ENCODE peak calls at places on chromosomes 4 and X, in four cellular contexts. A is fibroblast of lung, Q is SK-N-SH, U is HCT116. V is an unnamed sample.

GRCh38 chrX:100731441-100732281 is at the start of gene SYTL4:
- DNase-seq in A (peak; percentile 11), U (peak; percentile 7), Q (peak; percentile 60), V (no peak)

GRCh38 chrX:13283512-13283911 is 36.3 kb downstream of the ATXN3L start:
- DNase-seq in A (peak; percentile 40), U (no peak), Q (no peak), V (peak; percentile 44)

GRCh38 chr4:28010543-28011235 is 1150.0 kb downstream of the STIM2 start:
- DNase-seq in A (no peak), U (no peak), Q (no peak), V (no peak)

GRCh38 chr4:14110407-14110806 is 482.9 kb upstream of the BOD1L1 start:
- DNase-seq in A (peak; percentile 76), Q (no peak), U (no peak), V (no peak)

GRCh38 chrX:122866527-122866926 is 317.6 kb upstream of the GRIA3 start:
- DNase-seq in U (no peak), A (peak; percentile 92), Q (no peak), V (no peak)

GRCh38 chrX:7941390-7942042 is 14.3 kb upstream of the PNPLA4 start:
- DNase-seq in U (no peak), A (peak; percentile 12), Q (no peak), V (peak; percentile 9)

GRCh38 chr4:10077492-10078335 is 38.9 kb downstream of the WDR1 start:
- DNase-seq in Q (no peak), A (no peak), U (no peak), V (no peak)

GRCh38 chrX:113644426-113644825 is 803.8 kb upstream of the AMOT start:
- DNase-seq in Q (no peak), U (no peak), A (peak; percentile 73), V (no peak)

GRCh38 chr4:107380190-107380589 is 339.8 kb downstream of the PAPSS1 start:
- DNase-seq in A (no peak), U (no peak), Q (no peak), V (no peak)

GRCh38 chr4:107376293-107376692 is 340.2 kb upstream of the DKK2 start:
- DNase-seq in U (no peak), A (no peak), Q (no peak), V (no peak)

GRCh38 chr4:107379054-107379869 is 340.8 kb downstream of the PAPSS1 start:
- DNase-seq in U (no peak), A (peak; percentile 59), Q (no peak), V (no peak)

DNA sequence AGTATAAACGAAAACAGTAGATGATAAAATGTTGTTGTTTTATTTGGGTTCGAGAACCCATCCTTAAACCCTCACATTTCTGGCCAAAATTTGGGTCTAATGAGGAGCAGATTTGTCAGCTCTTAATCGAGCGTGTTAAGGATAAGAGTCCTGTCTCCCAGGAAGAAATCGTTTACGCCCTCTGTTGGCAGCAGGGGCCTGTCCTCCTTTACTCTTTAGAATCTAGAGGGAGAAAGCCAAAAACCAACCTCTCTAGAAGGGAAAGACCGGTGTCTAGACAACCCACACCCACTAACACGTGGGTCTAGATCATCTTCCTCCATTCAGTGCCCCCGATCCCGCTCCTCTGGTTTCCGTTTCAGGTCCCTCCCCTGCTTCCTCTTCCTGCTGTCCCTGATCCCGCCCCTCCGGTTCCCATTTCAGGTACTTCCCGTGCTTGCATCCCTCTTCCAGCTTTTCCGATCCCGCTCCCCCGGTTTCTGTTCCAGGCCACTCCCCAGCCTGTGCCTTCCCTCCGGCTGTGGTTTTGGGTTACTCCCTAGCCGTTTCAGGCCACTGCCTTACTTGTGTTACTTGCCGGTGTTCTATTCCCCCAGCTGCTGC is 339.1 kb downstream of the PAPSS1 start:
- DNase-seq in A (no peak), Q (no peak), U (no peak), V (no peak)
- TF ChIP-seq CTCF in A (no peak), Q (no peak), U (peak; percentile 5), V (no peak)

GRCh38 chrX:110557864-110558263 is 199.2 kb downstream of the RTL9 start:
- DNase-seq in U (no peak), Q (no peak), A (no peak), V (no peak)
- H3K9me3 ChIP-seq in U (no peaks in the 10 kb centered on the region), Q (peaks cover 9% of the 10 kb centered on the region), A (no peaks in the 10 kb centered on the region), V (no peaks in the 10 kb centered on the region)

GRCh38 chr4:73437558-73437956 is 1.5 kb downstream of the AFP start:
- DNase-seq in Q (no peak), U (no peak), A (no peak), V (no peak)
- H3K79me2 ChIP-seq in Q (no peaks in the 10 kb centered on the region), U (no peaks in the 10 kb centered on the region), A (no peaks in the 10 kb centered on the region), V (no peaks in the 10 kb centered on the region)

DNA sequence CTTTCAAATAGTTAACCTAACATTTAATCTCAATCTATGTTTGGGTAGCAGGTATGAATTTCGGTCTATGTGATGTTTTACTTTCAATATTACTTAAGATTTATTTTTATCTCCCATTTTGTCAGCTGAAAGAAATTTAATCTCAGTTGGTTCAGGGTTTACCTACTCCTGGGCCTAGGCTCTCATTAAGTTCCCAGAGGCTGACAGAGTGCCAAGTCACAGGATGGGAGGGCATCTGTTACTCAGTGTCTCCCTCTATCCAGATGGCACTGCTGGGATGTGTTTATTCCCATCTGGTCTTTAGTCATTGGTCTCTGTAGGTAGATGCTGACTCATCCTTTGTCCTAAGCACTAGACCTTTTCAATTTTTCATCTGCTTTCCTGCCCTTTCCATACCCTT is 129.4 kb upstream of the ARSJ start:
- DNase-seq in A (peak; percentile 60), U (peak; percentile 22), Q (peak; percentile 22), V (no peak)
- TF ChIP-seq CTCF in A (no peak), U (no peak), Q (peak; percentile 29), V (no peak)

GRCh38 chr4:385934-386707 is 48.5 kb downstream of the ZNF141 start:
- DNase-seq in U (no peak), A (no peak), Q (peak; percentile 9), V (no peak)

GRCh38 chr4:384311-385010 is 46.8 kb downstream of the ZNF141 start:
- DNase-seq in Q (no peak), A (no peak), U (no peak), V (peak; percentile 97)

GRCh38 chr4:386708-387105 is 49.1 kb downstream of the ZNF141 start:
- DNase-seq in Q (no peak), A (no peak), U (no peak), V (no peak)
- H3K9me3 ChIP-seq in Q (no peaks in the 10 kb centered on the region), A (no peaks in the 10 kb centered on the region), U (peaks cover 12% of the 10 kb centered on the region), V (peaks cover 62% of the 10 kb centered on the region)

DNA sequence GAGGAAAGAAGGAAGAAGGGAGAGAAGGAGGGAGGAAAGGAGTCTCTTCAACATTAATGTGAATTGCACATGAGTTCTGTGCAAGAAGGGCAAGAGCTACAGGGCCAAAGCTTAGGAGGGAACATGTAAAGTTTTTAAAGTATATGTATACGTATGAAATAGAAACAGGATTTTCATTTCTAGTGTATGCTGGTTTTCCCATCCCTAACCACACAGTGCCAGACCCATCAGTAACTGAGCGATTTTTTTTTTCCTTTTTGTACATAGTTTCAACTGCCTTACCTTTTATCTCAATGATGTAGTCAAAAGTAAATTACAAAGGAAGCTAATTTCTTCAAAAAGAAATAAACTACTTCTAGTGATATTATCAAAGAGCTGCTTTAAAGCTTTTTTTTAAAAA is 157.6 kb downstream of the SH3KBP1 start:
- DNase-seq in Q (no peak), A (no peak), U (no peak), V (no peak)
- H3K79me2 ChIP-seq in Q (no peaks in the 10 kb centered on the region), A (no peaks in the 10 kb centered on the region), U (no peaks in the 10 kb centered on the region), V (peaks cover 12% of the 10 kb centered on the region)

GRCh38 chr4:112910109-112910736 is 139.2 kb upstream of the ANK2 start:
- DNase-seq in Q (peak; percentile 33), A (peak; percentile 68), U (no peak), V (no peak)
- TF ChIP-seq CTCF in Q (peak; percentile 41), A (peak; percentile 41), U (no peak), V (no peak)

GRCh38 chrX:56069299-56069941 is 162.7 kb upstream of the KLF8 start:
- DNase-seq in A (no peak), U (no peak), Q (no peak), V (no peak)

GRCh38 chrX:56068274-56068758 is 163.8 kb upstream of the KLF8 start:
- DNase-seq in Q (no peak), U (no peak), A (no peak), V (no peak)

GRCh38 chrX:56066016-56066415 is 166.1 kb upstream of the KLF8 start:
- DNase-seq in U (no peak), Q (no peak), A (no peak), V (no peak)
- H3K9me3 ChIP-seq in U (no peaks in the 10 kb centered on the region), Q (no peaks in the 10 kb centered on the region), A (no peaks in the 10 kb centered on the region), V (no peaks in the 10 kb centered on the region)

DNA sequence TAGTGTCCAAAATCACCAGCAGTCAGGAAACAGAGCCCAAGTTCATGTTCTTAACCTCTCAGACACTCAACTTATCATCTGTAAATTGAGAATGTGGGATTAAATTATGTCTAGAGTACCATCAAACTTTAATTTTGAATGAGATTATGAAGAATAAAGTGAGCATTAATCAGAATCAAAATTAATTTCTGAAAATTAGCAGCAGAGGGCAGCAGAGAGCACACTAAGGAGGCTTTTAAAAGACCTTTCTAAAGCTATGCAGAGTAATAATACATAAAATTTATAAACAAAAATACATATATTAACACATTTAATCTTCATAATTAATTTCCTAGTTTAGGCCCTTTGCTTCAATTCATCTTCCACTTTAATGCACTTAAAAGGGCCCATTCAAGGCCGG is 7.1 kb downstream of the TASL start:
- DNase-seq in Q (peak; percentile 15), U (peak; percentile 2), A (peak; percentile 2), V (peak; percentile 34)
- H3K79me2 ChIP-seq in Q (no peaks in the 10 kb centered on the region), U (no peaks in the 10 kb centered on the region), A (no peaks in the 10 kb centered on the region), V (no peaks in the 10 kb centered on the region)